ENCODE peak calls at places on chromosomes 7 and 10, in seven cellular contexts. One of them, this sample, is unnamed.

GRCh38 chr10:30495687-30496086 is 61.7 kb downstream of the MAP3K8 start:
- DNase-seq in AG08395: no peak
- DNase-seq in B cell: no peak
- DNase-seq in right lobe of liver: no peak
- DNase-seq in activated CD4-positive, alpha-beta T cell treated with anti-CD3 and anti-CD28 coated beads, Interleukin-2, amount 10 ng/mL, durations not matched to agents 7 days and 5 days: no peak
- DNase-seq in activated naive CD4-positive, alpha-beta T cell treated with anti-CD3 and anti-CD28 coated beads, Interleukin-2, amount 10 ng/mL, durations not matched to agents 7 days and 5 days: no peak
- DNase-seq in nucleus accumbens: no peak
- DNase-seq in this sample: no peak

GRCh38 chr10:80185522-80186299 is 19.6 kb downstream of the ANXA11 start:
- DNase-seq in right lobe of liver: no peak
- DNase-seq in activated naive CD4-positive, alpha-beta T cell treated with anti-CD3 and anti-CD28 coated beads, Interleukin-2, amount 10 ng/mL, durations not matched to agents 7 days and 5 days: no peak
- DNase-seq in AG08395: no peak
- DNase-seq in B cell: no peak
- DNase-seq in nucleus accumbens: no peak
- DNase-seq in activated CD4-positive, alpha-beta T cell treated with anti-CD3 and anti-CD28 coated beads, Interleukin-2, amount 10 ng/mL, durations not matched to agents 7 days and 5 days: no peak
- DNase-seq in this sample: no peak

GRCh38 chr10:132292287-132292971 is 15.3 kb downstream of the STK32C start:
- DNase-seq in activated CD4-positive, alpha-beta T cell treated with anti-CD3 and anti-CD28 coated beads, Interleukin-2, amount 10 ng/mL, durations not matched to agents 7 days and 5 days: no peak
- DNase-seq in activated naive CD4-positive, alpha-beta T cell treated with anti-CD3 and anti-CD28 coated beads, Interleukin-2, amount 10 ng/mL, durations not matched to agents 7 days and 5 days: no peak
- DNase-seq in right lobe of liver: no peak
- DNase-seq in B cell: no peak
- DNase-seq in nucleus accumbens: no peak
- DNase-seq in AG08395: no peak
- DNase-seq in this sample: no peak

GRCh38 chr10:81576336-81576735 is 298.7 kb upstream of the NRG3 start:
- DNase-seq in right lobe of liver: no peak
- DNase-seq in activated CD4-positive, alpha-beta T cell treated with anti-CD3 and anti-CD28 coated beads, Interleukin-2, amount 10 ng/mL, durations not matched to agents 7 days and 5 days: no peak
- DNase-seq in activated naive CD4-positive, alpha-beta T cell treated with anti-CD3 and anti-CD28 coated beads, Interleukin-2, amount 10 ng/mL, durations not matched to agents 7 days and 5 days: no peak
- DNase-seq in AG08395: no peak
- DNase-seq in nucleus accumbens: no peak
- DNase-seq in B cell: no peak
- DNase-seq in this sample: no peak

GRCh38 chr10:122338609-122339441 is 35.7 kb upstream of the PLEKHA1 start:
- DNase-seq in nucleus accumbens: no peak
- DNase-seq in AG08395: no peak
- DNase-seq in B cell: no peak
- DNase-seq in activated CD4-positive, alpha-beta T cell treated with anti-CD3 and anti-CD28 coated beads, Interleukin-2, amount 10 ng/mL, durations not matched to agents 7 days and 5 days: no peak
- DNase-seq in right lobe of liver: no peak
- DNase-seq in activated naive CD4-positive, alpha-beta T cell treated with anti-CD3 and anti-CD28 coated beads, Interleukin-2, amount 10 ng/mL, durations not matched to agents 7 days and 5 days: no peak
- DNase-seq in this sample: no peak

GRCh38 chr10:110919971-110920881 is 822 bp downstream of the SHOC2 start:
- DNase-seq in right lobe of liver: peak
- DNase-seq in activated naive CD4-positive, alpha-beta T cell treated with anti-CD3 and anti-CD28 coated beads, Interleukin-2, amount 10 ng/mL, durations not matched to agents 7 days and 5 days: peak
- DNase-seq in AG08395: peak
- DNase-seq in nucleus accumbens: no peak
- DNase-seq in activated CD4-positive, alpha-beta T cell treated with anti-CD3 and anti-CD28 coated beads, Interleukin-2, amount 10 ng/mL, durations not matched to agents 7 days and 5 days: peak
- DNase-seq in B cell: peak
- DNase-seq in this sample: peak

GRCh38 chr7:4809091-4809591 is 33.7 kb downstream of the AP5Z1 start:
- DNase-seq in AG08395: no peak
- DNase-seq in activated naive CD4-positive, alpha-beta T cell treated with anti-CD3 and anti-CD28 coated beads, Interleukin-2, amount 10 ng/mL, durations not matched to agents 7 days and 5 days: peak
- DNase-seq in B cell: peak
- DNase-seq in nucleus accumbens: no peak
- DNase-seq in right lobe of liver: no peak
- DNase-seq in activated CD4-positive, alpha-beta T cell treated with anti-CD3 and anti-CD28 coated beads, Interleukin-2, amount 10 ng/mL, durations not matched to agents 7 days and 5 days: peak
- DNase-seq in this sample: no peak

GRCh38 chr10:128035557-128035973 is 90.7 kb downstream of the MKI67 start:
- DNase-seq in nucleus accumbens: no peak
- DNase-seq in activated naive CD4-positive, alpha-beta T cell treated with anti-CD3 and anti-CD28 coated beads, Interleukin-2, amount 10 ng/mL, durations not matched to agents 7 days and 5 days: peak
- DNase-seq in AG08395: peak
- DNase-seq in activated CD4-positive, alpha-beta T cell treated with anti-CD3 and anti-CD28 coated beads, Interleukin-2, amount 10 ng/mL, durations not matched to agents 7 days and 5 days: peak
- DNase-seq in right lobe of liver: peak
- DNase-seq in B cell: peak
- DNase-seq in this sample: no peak

GRCh38 chr7:155408657-155409586 is 49.0 kb upstream of the EN2 start:
- DNase-seq in nucleus accumbens: no peak
- DNase-seq in AG08395: no peak
- DNase-seq in right lobe of liver: no peak
- DNase-seq in activated naive CD4-positive, alpha-beta T cell treated with anti-CD3 and anti-CD28 coated beads, Interleukin-2, amount 10 ng/mL, durations not matched to agents 7 days and 5 days: no peak
- DNase-seq in activated CD4-positive, alpha-beta T cell treated with anti-CD3 and anti-CD28 coated beads, Interleukin-2, amount 10 ng/mL, durations not matched to agents 7 days and 5 days: no peak
- DNase-seq in B cell: no peak
- DNase-seq in this sample: no peak

GRCh38 chr7:148042935-148043334 is 547.6 kb upstream of the C7orf33 start:
- DNase-seq in activated CD4-positive, alpha-beta T cell treated with anti-CD3 and anti-CD28 coated beads, Interleukin-2, amount 10 ng/mL, durations not matched to agents 7 days and 5 days: no peak
- DNase-seq in AG08395: no peak
- DNase-seq in B cell: no peak
- DNase-seq in activated naive CD4-positive, alpha-beta T cell treated with anti-CD3 and anti-CD28 coated beads, Interleukin-2, amount 10 ng/mL, durations not matched to agents 7 days and 5 days: no peak
- DNase-seq in right lobe of liver: no peak
- DNase-seq in nucleus accumbens: no peak
- DNase-seq in this sample: no peak

GRCh38 chr10:126468467-126468866 is 80.2 kb upstream of the ADAM12 start:
- DNase-seq in AG08395: no peak
- DNase-seq in B cell: no peak
- DNase-seq in activated naive CD4-positive, alpha-beta T cell treated with anti-CD3 and anti-CD28 coated beads, Interleukin-2, amount 10 ng/mL, durations not matched to agents 7 days and 5 days: no peak
- DNase-seq in activated CD4-positive, alpha-beta T cell treated with anti-CD3 and anti-CD28 coated beads, Interleukin-2, amount 10 ng/mL, durations not matched to agents 7 days and 5 days: no peak
- DNase-seq in right lobe of liver: no peak
- DNase-seq in nucleus accumbens: no peak
- DNase-seq in this sample: no peak

GRCh38 chr10:132252412-132252811 is 55.3 kb downstream of the STK32C start:
- DNase-seq in AG08395: no peak
- DNase-seq in activated naive CD4-positive, alpha-beta T cell treated with anti-CD3 and anti-CD28 coated beads, Interleukin-2, amount 10 ng/mL, durations not matched to agents 7 days and 5 days: no peak
- DNase-seq in B cell: no peak
- DNase-seq in nucleus accumbens: no peak
- DNase-seq in right lobe of liver: no peak
- DNase-seq in activated CD4-positive, alpha-beta T cell treated with anti-CD3 and anti-CD28 coated beads, Interleukin-2, amount 10 ng/mL, durations not matched to agents 7 days and 5 days: no peak
- DNase-seq in this sample: no peak

GRCh38 chr7:1459930-1460756 is 873 bp upstream of the MICALL2 start:
- DNase-seq in right lobe of liver: peak
- DNase-seq in B cell: no peak
- DNase-seq in nucleus accumbens: no peak
- DNase-seq in activated naive CD4-positive, alpha-beta T cell treated with anti-CD3 and anti-CD28 coated beads, Interleukin-2, amount 10 ng/mL, durations not matched to agents 7 days and 5 days: peak
- DNase-seq in activated CD4-positive, alpha-beta T cell treated with anti-CD3 and anti-CD28 coated beads, Interleukin-2, amount 10 ng/mL, durations not matched to agents 7 days and 5 days: peak
- DNase-seq in AG08395: no peak
- DNase-seq in this sample: no peak

GRCh38 chr10:26739087-26739631 is 41.7 kb downstream of the PDSS1 start:
- DNase-seq in right lobe of liver: no peak
- DNase-seq in nucleus accumbens: no peak
- DNase-seq in activated naive CD4-positive, alpha-beta T cell treated with anti-CD3 and anti-CD28 coated beads, Interleukin-2, amount 10 ng/mL, durations not matched to agents 7 days and 5 days: no peak
- DNase-seq in AG08395: no peak
- DNase-seq in B cell: no peak
- DNase-seq in activated CD4-positive, alpha-beta T cell treated with anti-CD3 and anti-CD28 coated beads, Interleukin-2, amount 10 ng/mL, durations not matched to agents 7 days and 5 days: no peak
- DNase-seq in this sample: no peak

GRCh38 chr10:60848126-60848525 is 69.8 kb downstream of the CDK1 start:
- DNase-seq in activated naive CD4-positive, alpha-beta T cell treated with anti-CD3 and anti-CD28 coated beads, Interleukin-2, amount 10 ng/mL, durations not matched to agents 7 days and 5 days: no peak
- DNase-seq in B cell: no peak
- DNase-seq in nucleus accumbens: no peak
- DNase-seq in AG08395: peak
- DNase-seq in right lobe of liver: peak
- DNase-seq in activated CD4-positive, alpha-beta T cell treated with anti-CD3 and anti-CD28 coated beads, Interleukin-2, amount 10 ng/mL, durations not matched to agents 7 days and 5 days: no peak
- DNase-seq in this sample: peak

GRCh38 chr7:144407266-144407931 is 3.9 kb upstream of the NOBOX start:
- DNase-seq in nucleus accumbens: no peak
- DNase-seq in B cell: no peak
- DNase-seq in activated naive CD4-positive, alpha-beta T cell treated with anti-CD3 and anti-CD28 coated beads, Interleukin-2, amount 10 ng/mL, durations not matched to agents 7 days and 5 days: no peak
- DNase-seq in activated CD4-positive, alpha-beta T cell treated with anti-CD3 and anti-CD28 coated beads, Interleukin-2, amount 10 ng/mL, durations not matched to agents 7 days and 5 days: no peak
- DNase-seq in right lobe of liver: no peak
- DNase-seq in AG08395: no peak
- DNase-seq in this sample: no peak

GRCh38 chr7:47596502-47597202 is 14.7 kb upstream of the TNS3 start:
- DNase-seq in AG08395: no peak
- DNase-seq in B cell: no peak
- DNase-seq in activated CD4-positive, alpha-beta T cell treated with anti-CD3 and anti-CD28 coated beads, Interleukin-2, amount 10 ng/mL, durations not matched to agents 7 days and 5 days: no peak
- DNase-seq in nucleus accumbens: no peak
- DNase-seq in activated naive CD4-positive, alpha-beta T cell treated with anti-CD3 and anti-CD28 coated beads, Interleukin-2, amount 10 ng/mL, durations not matched to agents 7 days and 5 days: no peak
- DNase-seq in right lobe of liver: peak
- DNase-seq in this sample: peak

GRCh38 chr7:44063894-44064651 is 1.3 kb downstream of the PGAM2 start:
- DNase-seq in right lobe of liver: no peak
- DNase-seq in activated CD4-positive, alpha-beta T cell treated with anti-CD3 and anti-CD28 coated beads, Interleukin-2, amount 10 ng/mL, durations not matched to agents 7 days and 5 days: no peak
- DNase-seq in AG08395: no peak
- DNase-seq in activated naive CD4-positive, alpha-beta T cell treated with anti-CD3 and anti-CD28 coated beads, Interleukin-2, amount 10 ng/mL, durations not matched to agents 7 days and 5 days: no peak
- DNase-seq in nucleus accumbens: no peak
- DNase-seq in B cell: no peak
- DNase-seq in this sample: no peak

GRCh38 chr10:3704565-3705360 is 80.2 kb downstream of the KLF6 start:
- DNase-seq in B cell: no peak
- DNase-seq in activated naive CD4-positive, alpha-beta T cell treated with anti-CD3 and anti-CD28 coated beads, Interleukin-2, amount 10 ng/mL, durations not matched to agents 7 days and 5 days: no peak
- DNase-seq in activated CD4-positive, alpha-beta T cell treated with anti-CD3 and anti-CD28 coated beads, Interleukin-2, amount 10 ng/mL, durations not matched to agents 7 days and 5 days: no peak
- DNase-seq in nucleus accumbens: no peak
- DNase-seq in AG08395: no peak
- DNase-seq in right lobe of liver: no peak
- DNase-seq in this sample: no peak

GRCh38 chr7:155263522-155264197 is 34.0 kb upstream of the INSIG1 start:
- DNase-seq in AG08395: no peak
- DNase-seq in activated CD4-positive, alpha-beta T cell treated with anti-CD3 and anti-CD28 coated beads, Interleukin-2, amount 10 ng/mL, durations not matched to agents 7 days and 5 days: no peak
- DNase-seq in nucleus accumbens: no peak
- DNase-seq in activated naive CD4-positive, alpha-beta T cell treated with anti-CD3 and anti-CD28 coated beads, Interleukin-2, amount 10 ng/mL, durations not matched to agents 7 days and 5 days: no peak
- DNase-seq in B cell: no peak
- DNase-seq in right lobe of liver: no peak
- DNase-seq in this sample: no peak

GRCh38 chr10:49471532-49471931 is 67.4 kb downstream of the ERCC6 start:
- DNase-seq in B cell: no peak
- DNase-seq in AG08395: no peak
- DNase-seq in nucleus accumbens: no peak
- DNase-seq in right lobe of liver: no peak
- DNase-seq in activated naive CD4-positive, alpha-beta T cell treated with anti-CD3 and anti-CD28 coated beads, Interleukin-2, amount 10 ng/mL, durations not matched to agents 7 days and 5 days: no peak
- DNase-seq in activated CD4-positive, alpha-beta T cell treated with anti-CD3 and anti-CD28 coated beads, Interleukin-2, amount 10 ng/mL, durations not matched to agents 7 days and 5 days: no peak
- DNase-seq in this sample: no peak

GRCh38 chr7:137844690-137845425 is 1.9 kb downstream of the DGKI start:
- DNase-seq in B cell: no peak
- DNase-seq in right lobe of liver: no peak
- DNase-seq in activated CD4-positive, alpha-beta T cell treated with anti-CD3 and anti-CD28 coated beads, Interleukin-2, amount 10 ng/mL, durations not matched to agents 7 days and 5 days: no peak
- DNase-seq in activated naive CD4-positive, alpha-beta T cell treated with anti-CD3 and anti-CD28 coated beads, Interleukin-2, amount 10 ng/mL, durations not matched to agents 7 days and 5 days: no peak
- DNase-seq in nucleus accumbens: no peak
- DNase-seq in AG08395: no peak
- DNase-seq in this sample: no peak

GRCh38 chr7:16318989-16319915 is 102.1 kb downstream of the CRPPA start:
- DNase-seq in B cell: no peak
- DNase-seq in activated naive CD4-positive, alpha-beta T cell treated with anti-CD3 and anti-CD28 coated beads, Interleukin-2, amount 10 ng/mL, durations not matched to agents 7 days and 5 days: no peak
- DNase-seq in right lobe of liver: no peak
- DNase-seq in AG08395: no peak
- DNase-seq in activated CD4-positive, alpha-beta T cell treated with anti-CD3 and anti-CD28 coated beads, Interleukin-2, amount 10 ng/mL, durations not matched to agents 7 days and 5 days: no peak
- DNase-seq in nucleus accumbens: no peak
- DNase-seq in this sample: no peak

GRCh38 chr10:60114765-60115586 is 208.6 kb upstream of the CCDC6 start:
- DNase-seq in right lobe of liver: no peak
- DNase-seq in nucleus accumbens: no peak
- DNase-seq in B cell: peak
- DNase-seq in AG08395: peak
- DNase-seq in activated CD4-positive, alpha-beta T cell treated with anti-CD3 and anti-CD28 coated beads, Interleukin-2, amount 10 ng/mL, durations not matched to agents 7 days and 5 days: peak
- DNase-seq in activated naive CD4-positive, alpha-beta T cell treated with anti-CD3 and anti-CD28 coated beads, Interleukin-2, amount 10 ng/mL, durations not matched to agents 7 days and 5 days: peak
- DNase-seq in this sample: no peak

GRCh38 chr7:29017666-29018065 is 59.5 kb upstream of the TRIL start:
- DNase-seq in B cell: no peak
- DNase-seq in activated naive CD4-positive, alpha-beta T cell treated with anti-CD3 and anti-CD28 coated beads, Interleukin-2, amount 10 ng/mL, durations not matched to agents 7 days and 5 days: no peak
- DNase-seq in AG08395: no peak
- DNase-seq in right lobe of liver: no peak
- DNase-seq in activated CD4-positive, alpha-beta T cell treated with anti-CD3 and anti-CD28 coated beads, Interleukin-2, amount 10 ng/mL, durations not matched to agents 7 days and 5 days: no peak
- DNase-seq in nucleus accumbens: no peak
- DNase-seq in this sample: no peak

GRCh38 chr7:5041047-5041446 is 4.6 kb upstream of the RBAK start:
- DNase-seq in nucleus accumbens: no peak
- DNase-seq in activated naive CD4-positive, alpha-beta T cell treated with anti-CD3 and anti-CD28 coated beads, Interleukin-2, amount 10 ng/mL, durations not matched to agents 7 days and 5 days: peak
- DNase-seq in AG08395: no peak
- DNase-seq in B cell: no peak
- DNase-seq in activated CD4-positive, alpha-beta T cell treated with anti-CD3 and anti-CD28 coated beads, Interleukin-2, amount 10 ng/mL, durations not matched to agents 7 days and 5 days: peak
- DNase-seq in right lobe of liver: no peak
- DNase-seq in this sample: no peak

GRCh38 chr7:26958834-26959233 is 94.4 kb upstream of the SKAP2 start:
- DNase-seq in AG08395: peak
- DNase-seq in activated CD4-positive, alpha-beta T cell treated with anti-CD3 and anti-CD28 coated beads, Interleukin-2, amount 10 ng/mL, durations not matched to agents 7 days and 5 days: no peak
- DNase-seq in activated naive CD4-positive, alpha-beta T cell treated with anti-CD3 and anti-CD28 coated beads, Interleukin-2, amount 10 ng/mL, durations not matched to agents 7 days and 5 days: no peak
- DNase-seq in right lobe of liver: no peak
- DNase-seq in nucleus accumbens: no peak
- DNase-seq in B cell: no peak
- DNase-seq in this sample: no peak

This sample was measured in gastrocnemius medialis.